ENCODE peak calls at places on chromosomes 4 and X, in four cellular contexts. T is NCI-H748 treated with DMSO at 0.1 percent for 48 hours, Y is RWPE1, M is WERI-Rb-1. J is an unnamed sample.

GRCh38 chrX:53723381-53723780 is 36.9 kb upstream of the HUWE1 start:
- DNase-seq in M (no peak), T (no peak), Y (no peak), J (no peak)

GRCh38 chrX:136397001-136397400 is 90.7 kb upstream of the BRS3 start:
- DNase-seq in T (no peak), M (no peak), Y (peak; percentile 1), J (no peak)

GRCh38 chr4:74933562-74934015 is 673 bp downstream of the PARM1 start:
- DNase-seq in T (peak; percentile 35), Y (no peak), M (no peak), J (no peak)

GRCh38 chr4:6986067-6986780 is 56.9 kb upstream of the TADA2B start:
- DNase-seq in Y (peak; percentile 21), T (no peak), M (peak; percentile 45), J (no peak)

GRCh38 chr4:127045872-127046271 is 586.9 kb upstream of the INTU start:
- DNase-seq in M (no peak), T (no peak), Y (no peak), J (no peak)

GRCh38 chr4:4488405-4489404 is 53.1 kb downstream of the STX18 start:
- DNase-seq in M (peak; percentile 72), Y (peak; percentile 44), T (no peak), J (no peak)

GRCh38 chrX:132710756-132711155 is 221.9 kb upstream of the MBNL3 start:
- DNase-seq in M (no peak), Y (no peak), T (no peak), J (no peak)

GRCh38 chr4:174214102-174214878 is 69.2 kb downstream of the FBXO8 start:
- DNase-seq in T (peak; percentile 35), M (no peak), Y (peak; percentile 41), J (no peak)

GRCh38 chr4:88017516-88018302 is 10.3 kb downstream of the PKD2 start:
- DNase-seq in T (no peak), Y (peak; percentile 78), M (no peak), J (no peak)

GRCh38 chrX:9420513-9420912 is 44.3 kb upstream of the TBL1X start:
- DNase-seq in M (no peak), T (peak; percentile 46), Y (no peak), J (no peak)

GRCh38 chr4:158854236-158854635 is 85.4 kb downstream of the FNIP2 start:
- DNase-seq in M (no peak), Y (no peak), T (no peak), J (no peak)

GRCh38 chr4:1381944-1382541 is 24.2 kb downstream of the NKX1-1 start:
- DNase-seq in M (peak; percentile 23), Y (no peak), T (no peak), J (no peak)

GRCh38 chr4:32574803-32575202 is 1854.6 kb downstream of the PCDH7 start:
- DNase-seq in T (no peak), Y (no peak), M (no peak), J (no peak)

GRCh38 chr4:2781911-2782310 is 11.0 kb upstream of the SH3BP2 start:
- DNase-seq in Y (no peak), M (no peak), T (no peak), J (no peak)

J was measured in activated naive CD4-positive, alpha-beta T cell treated with anti-CD3 and anti-CD28 coated beads, Interleukin-2, amount 50 U/mL, for 72 hours.